ENCODE peak calls at places on chromosomes 12 and 14, in eight cellular contexts. One of them, this sample, is unnamed.

GRCh38 chr14:52650774-52651173 is 44.6 kb downstream of the ERO1A start:
- DNase-seq in IMR-90: no peak
- DNase-seq in endodermal cell: no peak
- DNase-seq in adipocyte: no peak
- DNase-seq in HCT116: no peak
- DNase-seq in PC-3: no peak
- DNase-seq in neuronal stem cell: no peak
- DNase-seq in SK-N-SH: no peak
- DNase-seq in this sample: no peak

GRCh38 chr12:56375598-56376434 is 13.2 kb upstream of the APOF start:
- DNase-seq in SK-N-SH: no peak
- DNase-seq in neuronal stem cell: no peak
- DNase-seq in IMR-90: no peak
- DNase-seq in endodermal cell: no peak
- DNase-seq in PC-3: no peak
- DNase-seq in HCT116: no peak
- DNase-seq in adipocyte: no peak
- DNase-seq in this sample: no peak

GRCh38 chr14:74893614-74894091 is 11.9 kb downstream of the DLST start:
- DNase-seq in neuronal stem cell: no peak
- DNase-seq in HCT116: no peak
- DNase-seq in IMR-90: no peak
- DNase-seq in adipocyte: no peak
- DNase-seq in endodermal cell: no peak
- DNase-seq in PC-3: no peak
- DNase-seq in SK-N-SH: no peak
- DNase-seq in this sample: no peak

GRCh38 chr12:28830491-28830890 is 318.6 kb upstream of the FAR2 start:
- DNase-seq in IMR-90: no peak
- DNase-seq in adipocyte: no peak
- DNase-seq in neuronal stem cell: no peak
- DNase-seq in endodermal cell: peak
- DNase-seq in SK-N-SH: no peak
- DNase-seq in PC-3: no peak
- DNase-seq in HCT116: no peak
- DNase-seq in this sample: no peak

GRCh38 chr12:131383741-131384543 is 326.9 kb upstream of the SFSWAP start:
- DNase-seq in SK-N-SH: peak
- DNase-seq in PC-3: no peak
- DNase-seq in IMR-90: no peak
- DNase-seq in neuronal stem cell: no peak
- DNase-seq in endodermal cell: no peak
- DNase-seq in adipocyte: no peak
- DNase-seq in HCT116: no peak
- DNase-seq in this sample: peak

GRCh38 chr14:39268393-39268792 is 34.7 kb downstream of the MIA2 start:
- DNase-seq in endodermal cell: no peak
- DNase-seq in IMR-90: peak
- DNase-seq in adipocyte: peak
- DNase-seq in SK-N-SH: no peak
- DNase-seq in HCT116: no peak
- DNase-seq in PC-3: peak
- DNase-seq in neuronal stem cell: no peak
- DNase-seq in this sample: no peak

GRCh38 chr14:95527392-95528002 is 7.4 kb upstream of the GLRX5 start:
- DNase-seq in neuronal stem cell: no peak
- DNase-seq in PC-3: peak
- DNase-seq in endodermal cell: no peak
- DNase-seq in IMR-90: peak
- DNase-seq in HCT116: no peak
- DNase-seq in adipocyte: peak
- DNase-seq in SK-N-SH: peak
- DNase-seq in this sample: no peak

GRCh38 chr14:68552597-68552996 is 240.3 kb downstream of the ZFP36L1 start:
- DNase-seq in PC-3: no peak
- DNase-seq in adipocyte: no peak
- DNase-seq in HCT116: no peak
- DNase-seq in SK-N-SH: no peak
- DNase-seq in endodermal cell: no peak
- DNase-seq in IMR-90: peak
- DNase-seq in neuronal stem cell: no peak
- DNase-seq in this sample: no peak

GRCh38 chr14:58722433-58722832 is 84.7 kb downstream of the DACT1 start:
- DNase-seq in HCT116: no peak
- DNase-seq in adipocyte: no peak
- DNase-seq in endodermal cell: no peak
- DNase-seq in PC-3: no peak
- DNase-seq in SK-N-SH: no peak
- DNase-seq in IMR-90: no peak
- DNase-seq in neuronal stem cell: no peak
- DNase-seq in this sample: no peak

GRCh38 chr14:104894331-104895206 is 29.5 kb downstream of the CEP170B start:
- DNase-seq in PC-3: no peak
- DNase-seq in IMR-90: no peak
- DNase-seq in adipocyte: no peak
- DNase-seq in neuronal stem cell: no peak
- DNase-seq in endodermal cell: peak
- DNase-seq in HCT116: no peak
- DNase-seq in SK-N-SH: peak
- DNase-seq in this sample: peak

GRCh38 chr14:54148251-54148650 is 191.6 kb upstream of the BMP4 start:
- DNase-seq in adipocyte: no peak
- DNase-seq in endodermal cell: no peak
- DNase-seq in HCT116: no peak
- DNase-seq in SK-N-SH: no peak
- DNase-seq in neuronal stem cell: no peak
- DNase-seq in PC-3: no peak
- DNase-seq in IMR-90: no peak
- DNase-seq in this sample: no peak

GRCh38 chr14:54146601-54147000 is 190.0 kb upstream of the BMP4 start:
- DNase-seq in endodermal cell: no peak
- DNase-seq in adipocyte: no peak
- DNase-seq in neuronal stem cell: no peak
- DNase-seq in SK-N-SH: no peak
- DNase-seq in HCT116: no peak
- DNase-seq in PC-3: no peak
- DNase-seq in IMR-90: no peak
- DNase-seq in this sample: no peak

GRCh38 chr14:54152351-54152750 is 195.7 kb upstream of the BMP4 start:
- DNase-seq in IMR-90: no peak
- DNase-seq in SK-N-SH: no peak
- DNase-seq in endodermal cell: no peak
- DNase-seq in PC-3: no peak
- DNase-seq in adipocyte: no peak
- DNase-seq in neuronal stem cell: no peak
- DNase-seq in HCT116: no peak
- DNase-seq in this sample: no peak

GRCh38 chr14:54147758-54148157 is 191.1 kb upstream of the BMP4 start:
- DNase-seq in PC-3: no peak
- DNase-seq in endodermal cell: no peak
- DNase-seq in IMR-90: no peak
- DNase-seq in adipocyte: no peak
- DNase-seq in neuronal stem cell: no peak
- DNase-seq in HCT116: no peak
- DNase-seq in SK-N-SH: no peak
- DNase-seq in this sample: no peak

GRCh38 chr14:54147285-54147684 is 190.7 kb upstream of the BMP4 start:
- DNase-seq in neuronal stem cell: no peak
- DNase-seq in SK-N-SH: no peak
- DNase-seq in endodermal cell: no peak
- DNase-seq in IMR-90: peak
- DNase-seq in HCT116: no peak
- DNase-seq in adipocyte: peak
- DNase-seq in PC-3: peak
- DNase-seq in this sample: no peak
- H3K9ac ChIP-seq in neuronal stem cell: no peak
- H3K9ac ChIP-seq in SK-N-SH: no peak
- H3K9ac ChIP-seq in endodermal cell: no peak
- H3K9ac ChIP-seq in IMR-90: no peak
- H3K9ac ChIP-seq in HCT116: no peak
- H3K9ac ChIP-seq in adipocyte: no peak
- H3K9ac ChIP-seq in PC-3: no peak
- H3K9ac ChIP-seq in this sample: no peak

GRCh38 chr12:109968801-109969200 is 27.4 kb downstream of the GIT2 start:
- DNase-seq in HCT116: no peak
- DNase-seq in adipocyte: no peak
- DNase-seq in SK-N-SH: no peak
- DNase-seq in PC-3: peak
- DNase-seq in endodermal cell: no peak
- DNase-seq in IMR-90: no peak
- DNase-seq in neuronal stem cell: no peak
- DNase-seq in this sample: no peak

GRCh38 chr12:109966531-109966930 is 29.6 kb downstream of the GIT2 start:
- DNase-seq in SK-N-SH: no peak
- DNase-seq in adipocyte: no peak
- DNase-seq in PC-3: no peak
- DNase-seq in neuronal stem cell: no peak
- DNase-seq in endodermal cell: no peak
- DNase-seq in HCT116: no peak
- DNase-seq in IMR-90: no peak
- DNase-seq in this sample: no peak

GRCh38 chr12:109968032-109968420 is 28.1 kb downstream of the GIT2 start:
- DNase-seq in SK-N-SH: no peak
- DNase-seq in PC-3: no peak
- DNase-seq in neuronal stem cell: no peak
- DNase-seq in adipocyte: no peak
- DNase-seq in IMR-90: no peak
- DNase-seq in endodermal cell: no peak
- DNase-seq in HCT116: no peak
- DNase-seq in this sample: no peak

GRCh38 chr12:109963743-109964429 is 32.3 kb downstream of the GIT2 start:
- DNase-seq in HCT116: no peak
- DNase-seq in SK-N-SH: no peak
- DNase-seq in neuronal stem cell: no peak
- DNase-seq in endodermal cell: no peak
- DNase-seq in adipocyte: peak
- DNase-seq in PC-3: no peak
- DNase-seq in IMR-90: peak
- DNase-seq in this sample: no peak

DNA sequence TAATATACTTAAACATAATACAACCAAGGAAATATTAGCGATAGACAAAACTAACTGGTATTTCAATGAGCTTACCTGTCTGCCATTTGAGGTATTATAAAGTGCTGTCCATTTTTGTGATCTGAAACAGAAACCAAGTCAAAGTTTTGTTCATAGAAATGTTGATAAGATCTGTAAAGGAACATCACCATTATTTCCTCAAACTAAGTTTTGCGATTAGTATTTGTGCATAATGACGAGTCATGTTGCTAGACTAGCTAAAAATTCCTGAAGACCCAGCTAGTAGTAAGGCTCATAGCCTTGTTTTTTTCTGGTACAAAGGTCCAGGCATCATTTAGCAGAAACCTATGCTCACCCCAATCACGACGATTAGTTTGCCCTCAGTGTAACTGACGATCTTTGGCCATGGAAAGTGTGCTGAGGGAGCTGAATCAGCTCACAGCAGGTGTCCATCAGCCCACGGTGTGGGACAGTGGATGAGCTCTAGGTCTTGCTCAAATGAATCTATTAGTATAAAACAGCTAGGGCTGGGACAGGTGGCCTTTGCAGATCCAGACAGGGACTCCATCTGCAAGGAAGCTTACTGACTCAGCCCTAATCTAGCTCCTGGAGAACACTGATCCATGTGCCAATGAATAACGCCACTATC is 28.7 kb downstream of the GIT2 start:
- DNase-seq in SK-N-SH: no peak
- DNase-seq in neuronal stem cell: no peak
- DNase-seq in adipocyte: no peak
- DNase-seq in endodermal cell: peak
- DNase-seq in HCT116: no peak
- DNase-seq in PC-3: peak
- DNase-seq in IMR-90: no peak
- DNase-seq in this sample: no peak
- H3K4me3 ChIP-seq in SK-N-SH: no peak
- H3K4me3 ChIP-seq in neuronal stem cell: no peak
- H3K4me3 ChIP-seq in adipocyte: no peak
- H3K4me3 ChIP-seq in endodermal cell: no peak
- H3K4me3 ChIP-seq in HCT116: no peak
- H3K4me3 ChIP-seq in PC-3: no peak
- H3K4me3 ChIP-seq in IMR-90: no peak
- H3K4me3 ChIP-seq in this sample: no peak

DNA sequence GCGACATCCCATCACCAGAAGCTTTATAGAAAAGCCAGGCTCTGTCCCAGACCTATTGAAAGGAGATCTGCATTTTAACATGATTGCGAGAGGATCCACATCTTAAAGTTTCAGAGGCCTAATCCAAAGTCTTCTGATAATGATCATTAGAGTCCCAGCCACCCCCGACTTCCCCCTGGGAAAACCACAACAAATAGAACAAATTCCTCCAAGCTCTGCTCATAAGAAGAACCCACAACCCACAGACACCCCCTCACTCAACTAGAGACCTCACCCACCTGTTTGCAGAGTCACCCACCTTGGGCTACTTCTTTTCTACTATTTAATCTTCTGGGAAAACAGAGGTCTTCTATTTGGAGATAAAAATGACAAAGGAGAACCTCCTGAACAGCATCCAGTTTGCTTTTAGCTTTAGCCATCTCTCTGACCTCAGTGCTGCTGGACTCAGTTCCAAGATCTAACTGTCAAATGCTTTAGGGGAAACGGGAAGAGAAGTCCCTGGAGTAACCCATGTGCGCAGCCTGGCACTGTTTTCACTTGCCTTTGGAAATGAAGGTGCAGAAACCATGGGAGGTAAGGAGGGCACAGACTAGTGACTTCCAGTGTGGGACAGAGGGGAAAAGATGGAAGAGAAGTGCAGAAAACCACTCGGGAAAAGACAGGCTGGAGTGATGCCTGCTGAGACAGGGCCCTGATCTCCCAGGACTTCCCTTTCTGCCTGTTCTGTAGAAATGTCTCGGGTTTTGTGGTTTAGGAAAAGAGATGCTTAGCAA is 124.9 kb upstream of the HIF1A start:
- DNase-seq in adipocyte: no peak
- DNase-seq in SK-N-SH: no peak
- DNase-seq in neuronal stem cell: no peak
- DNase-seq in IMR-90: peak
- DNase-seq in endodermal cell: peak
- DNase-seq in HCT116: no peak
- DNase-seq in PC-3: peak
- DNase-seq in this sample: no peak
- H3K9ac ChIP-seq in adipocyte: peak
- H3K9ac ChIP-seq in SK-N-SH: no peak
- H3K9ac ChIP-seq in neuronal stem cell: no peak
- H3K9ac ChIP-seq in IMR-90: peak
- H3K9ac ChIP-seq in endodermal cell: no peak
- H3K9ac ChIP-seq in HCT116: no peak
- H3K9ac ChIP-seq in PC-3: peak
- H3K9ac ChIP-seq in this sample: no peak

GRCh38 chr12:107580750-107581529 is 104.7 kb upstream of the PWP1 start:
- DNase-seq in PC-3: no peak
- DNase-seq in neuronal stem cell: peak
- DNase-seq in endodermal cell: peak
- DNase-seq in adipocyte: peak
- DNase-seq in IMR-90: no peak
- DNase-seq in HCT116: no peak
- DNase-seq in SK-N-SH: peak
- DNase-seq in this sample: no peak
- H3K4me3 ChIP-seq in PC-3: no peak
- H3K4me3 ChIP-seq in neuronal stem cell: no peak
- H3K4me3 ChIP-seq in endodermal cell: peak
- H3K4me3 ChIP-seq in adipocyte: no peak
- H3K4me3 ChIP-seq in IMR-90: peak
- H3K4me3 ChIP-seq in HCT116: no peak
- H3K4me3 ChIP-seq in SK-N-SH: no peak
- H3K4me3 ChIP-seq in this sample: no peak

GRCh38 chr12:12533238-12533829 is 29.3 kb downstream of the DUSP16 start:
- DNase-seq in IMR-90: no peak
- DNase-seq in HCT116: no peak
- DNase-seq in endodermal cell: no peak
- DNase-seq in SK-N-SH: peak
- DNase-seq in neuronal stem cell: no peak
- DNase-seq in adipocyte: peak
- DNase-seq in PC-3: no peak
- DNase-seq in this sample: no peak
- H3K9ac ChIP-seq in IMR-90: no peak
- H3K9ac ChIP-seq in HCT116: peak
- H3K9ac ChIP-seq in endodermal cell: no peak
- H3K9ac ChIP-seq in SK-N-SH: no peak
- H3K9ac ChIP-seq in neuronal stem cell: no peak
- H3K9ac ChIP-seq in adipocyte: no peak
- H3K9ac ChIP-seq in PC-3: no peak
- H3K9ac ChIP-seq in this sample: no peak

This sample was measured in kidney.